ENCODE peak calls at places on chromosomes 5 and 9, in seven cellular contexts. P is CD4-positive, alpha-beta T cell; V is tibial artery; H is brain microvascular endothelial cell; N is left ventricle myocardium inferior; K is spleen; E is foreskin fibroblast. T is an unnamed sample.

GRCh38 chr5:109786177-109786576 is 96.5 kb downstream of the MAN2A1 start:
- DNase-seq in P (no peak), V (no peak), H (no peak), N (no peak), K (no peak), E (no peak), T (no peak)

GRCh38 chr9:115492869-115493268 is 374.9 kb upstream of the TNC start:
- DNase-seq in P (no peak), V (no peak), H (no peak), N (no peak), K (no peak), E (no peak), T (no peak)

GRCh38 chr9:20041717-20042116 is 252.9 kb upstream of the SLC24A2 start:
- DNase-seq in P (no peak), V (no peak), H (no peak), N (no peak), K (no peak), E (no peak), T (no peak)

GRCh38 chr5:1540166-1540565 is 16.4 kb upstream of the LPCAT1 start:
- DNase-seq in P (no peak), V (no peak), H (no peak), N (no peak), K (peak; percentile 78), E (no peak), T (no peak)

GRCh38 chr9:100425758-100426157 is 1.2 kb upstream of the MSANTD3 start:
- DNase-seq in P (no peak), V (no peak), H (no peak), N (no peak), K (no peak), E (no peak), T (no peak)

GRCh38 chr5:180084638-180085561 is 13.3 kb upstream of the RNF130 start:
- DNase-seq in P (no peak), V (no peak), H (no peak), N (no peak), K (no peak), E (no peak), T (no peak)

GRCh38 chr9:16344343-16344742 is 526.1 kb downstream of the BNC2 start:
- DNase-seq in P (no peak), V (peak; percentile 45), H (peak; percentile 76), N (no peak), K (no peak), E (peak; percentile 54), T (peak; percentile 61)

GRCh38 chr5:72991394-72991793 is 35.6 kb downstream of the FCHO2 start:
- DNase-seq in P (no peak), V (no peak), H (no peak), N (no peak), K (no peak), E (no peak), T (no peak)

GRCh38 chr9:36551129-36551528 is 21.6 kb upstream of the MELK start:
- DNase-seq in P (no peak), V (no peak), H (no peak), N (no peak), K (no peak), E (no peak), T (peak; percentile 46)

GRCh38 chr9:98201749-98202148 is 9.3 kb upstream of the CORO2A start:
- DNase-seq in P (no peak), V (no peak), H (no peak), N (no peak), K (no peak), E (no peak), T (no peak)

GRCh38 chr9:26710008-26710407 is 182.6 kb downstream of the CAAP1 start:
- DNase-seq in P (no peak), V (no peak), H (no peak), N (no peak), K (no peak), E (no peak), T (no peak)

GRCh38 chr9:33140406-33141360 is 26.5 kb downstream of the B4GALT1 start:
- DNase-seq in P (no peak), V (peak; percentile 20), H (no peak), N (no peak), K (no peak), E (no peak), T (no peak)

GRCh38 chr5:66306105-66306843 is 162.2 kb downstream of the SREK1 start:
- DNase-seq in P (no peak), V (peak; percentile 52), H (peak; percentile 64), N (no peak), K (no peak), E (peak; percentile 53), T (peak; percentile 62)

GRCh38 chr5:172637122-172637580 is 3.9 kb upstream of the NEURL1B start:
- DNase-seq in P (no peak), V (no peak), H (no peak), N (no peak), K (no peak), E (no peak), T (no peak)

GRCh38 chr5:147668385-147668784 is 114.1 kb downstream of the JAKMIP2 start:
- DNase-seq in P (no peak), V (no peak), H (no peak), N (no peak), K (no peak), E (no peak), T (no peak)
- TF ChIP-seq CTCF in P (no peak), V (no peak), H (no peak), N (no peak), K (no peak), E (no peak), T (no peak)

DNA sequence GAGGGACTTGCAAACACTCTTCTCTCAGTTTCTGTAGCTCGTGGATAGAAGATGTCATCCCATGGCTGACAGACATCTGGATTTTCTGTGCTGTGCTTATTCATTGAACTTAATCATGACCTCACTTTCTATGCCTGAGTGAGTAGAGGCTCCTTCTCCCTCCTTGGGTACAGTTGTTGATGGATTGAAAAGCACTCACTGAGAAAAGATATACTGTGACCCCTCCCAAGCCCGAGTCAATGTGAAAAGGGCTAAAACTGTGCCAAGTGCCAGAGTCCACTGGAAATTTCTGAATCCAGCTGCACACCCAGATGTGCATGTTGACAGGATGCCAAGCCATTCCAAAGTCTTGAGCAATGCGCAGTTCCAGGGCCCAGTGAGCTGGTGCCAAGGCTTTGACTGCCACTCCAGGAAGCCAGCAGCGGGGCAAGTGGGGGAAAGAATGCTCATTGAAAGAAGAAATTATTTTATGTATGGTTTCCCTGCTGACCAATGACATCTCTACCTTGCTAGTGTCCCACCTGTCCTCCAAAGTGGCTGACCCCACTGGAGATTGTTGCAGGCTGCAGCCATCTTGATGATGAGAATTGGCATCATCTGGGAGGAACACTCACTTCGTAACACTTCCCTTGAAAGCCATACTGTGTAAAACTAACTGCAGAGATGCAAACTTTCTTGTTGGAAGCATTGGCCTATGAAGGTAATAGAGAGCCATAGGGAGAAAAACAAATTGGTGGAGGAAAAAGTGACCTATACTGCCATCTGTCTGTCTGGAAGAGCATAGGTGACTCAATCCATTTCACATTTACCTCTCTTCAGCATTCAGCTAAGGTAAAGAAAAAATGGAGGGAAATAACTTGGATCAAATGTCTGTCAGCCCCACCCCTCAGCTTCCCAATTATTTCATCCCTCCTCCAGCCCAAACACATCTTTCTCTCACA is 473.2 kb downstream of the NTRK2 start:
- DNase-seq in P (no peak), V (peak; percentile 21), H (no peak), N (peak; percentile 31), K (no peak), E (no peak), T (no peak)
- TF ChIP-seq CTCF in P (no peak), V (peak; percentile 38), H (peak; percentile 39), N (peak; percentile 60), K (no peak), E (peak; percentile 41), T (peak; percentile 48)

GRCh38 chr9:22103650-22104575 is 94.8 kb upstream of the CDKN2B start:
- DNase-seq in P (no peak), V (no peak), H (peak; percentile 89), N (no peak), K (no peak), E (peak; percentile 51), T (peak; percentile 61)

GRCh38 chr9:22102347-22103053 is 93.4 kb upstream of the CDKN2B start:
- DNase-seq in P (no peak), V (no peak), H (no peak), N (no peak), K (no peak), E (no peak), T (no peak)

GRCh38 chr9:22098636-22099332 is 89.7 kb upstream of the CDKN2B start:
- DNase-seq in P (no peak), V (no peak), H (no peak), N (no peak), K (no peak), E (peak; percentile 45), T (no peak)

GRCh38 chr9:22097712-22098111 is 88.6 kb upstream of the CDKN2B start:
- DNase-seq in P (no peak), V (no peak), H (peak; percentile 73), N (no peak), K (no peak), E (peak; percentile 73), T (peak; percentile 93)

DNA sequence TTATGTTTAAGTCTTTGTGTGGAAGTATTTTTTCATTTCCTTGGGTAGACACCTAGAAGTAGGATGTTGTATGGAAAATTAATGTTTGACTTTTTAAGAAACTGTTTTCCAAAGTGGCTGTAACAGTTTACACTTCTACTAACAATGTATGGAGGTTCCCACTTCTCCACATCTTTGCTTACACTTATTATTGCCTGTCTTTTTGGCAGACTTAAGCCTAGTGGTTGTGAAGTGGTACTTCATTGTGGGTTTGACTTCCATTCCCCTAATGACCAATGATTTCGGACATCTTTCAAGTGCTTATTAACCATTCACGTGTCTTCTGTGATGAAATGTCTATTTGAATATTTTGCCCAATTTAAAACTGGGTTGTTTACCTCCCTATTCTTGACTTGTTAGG is 91.5 kb upstream of the CDKN2B start:
- DNase-seq in P (no peak), V (no peak), H (no peak), N (no peak), K (no peak), E (no peak), T (no peak)
- TF ChIP-seq CTCF in P (no peak), V (no peak), H (peak; percentile 24), N (no peak), K (no peak), E (no peak), T (peak; percentile 67)

GRCh38 chr9:129998491-129999122 is 44.4 kb downstream of the FNBP1 start:
- DNase-seq in P (no peak), V (no peak), H (no peak), N (no peak), K (no peak), E (no peak), T (no peak)

GRCh38 chr9:130001185-130001584 is 41.8 kb downstream of the FNBP1 start:
- DNase-seq in P (no peak), V (no peak), H (no peak), N (no peak), K (no peak), E (no peak), T (no peak)

GRCh38 chr9:130002320-130002719 is 40.7 kb downstream of the FNBP1 start:
- DNase-seq in P (no peak), V (no peak), H (no peak), N (no peak), K (no peak), E (no peak), T (no peak)

GRCh38 chr9:129996161-129996849 is 46.7 kb downstream of the FNBP1 start:
- DNase-seq in P (no peak), V (no peak), H (no peak), N (no peak), K (no peak), E (no peak), T (no peak)

DNA sequence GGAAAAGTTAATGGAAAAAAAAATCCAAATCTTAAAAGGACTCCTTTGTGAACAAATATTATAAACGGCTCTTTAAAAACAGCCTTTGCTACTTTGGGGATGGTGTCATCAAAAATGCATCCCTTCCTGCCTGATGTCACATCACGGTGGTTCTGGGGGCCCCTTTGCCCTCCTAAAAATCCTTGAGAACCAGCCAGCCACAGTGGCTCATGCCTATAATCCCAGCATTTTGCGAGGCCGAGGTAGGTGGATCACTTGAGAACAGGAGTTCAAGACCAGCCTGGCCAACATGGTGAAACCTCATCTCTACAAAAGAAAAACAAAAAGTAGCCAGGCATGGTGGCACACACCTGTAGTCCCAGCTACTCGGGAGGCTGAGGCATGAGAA is 43.9 kb downstream of the FNBP1 start:
- DNase-seq in P (no peak), V (no peak), H (no peak), N (no peak), K (no peak), E (no peak), T (peak; percentile 17)
- TF ChIP-seq CTCF in P (no peak), V (no peak), H (no peak), N (no peak), K (no peak), E (no peak), T (no peak)

T was measured in HFFc6.